ENCODE peak calls at places on chromosomes 2 and 18, in nine cellular contexts. One of them, this sample, is unnamed.

GRCh38 chr18:62587689-62588088 is 64.9 kb downstream of the ZCCHC2 start:
- DNase-seq in heart left ventricle: no peak
- DNase-seq in heart right ventricle: no peak
- DNase-seq in ovary: no peak
- DNase-seq in fibroblast of pulmonary artery: no peak
- DNase-seq in fibroblast of lung: no peak
- DNase-seq in astrocyte of the cerebellum: no peak
- DNase-seq in fibroblast of the aortic adventitia: no peak
- DNase-seq in Calu3: no peak
- DNase-seq in this sample: no peak

GRCh38 chr18:9708057-9708881 is at the start of gene RAB31:
- DNase-seq in heart left ventricle: peak
- DNase-seq in heart right ventricle: peak
- DNase-seq in ovary: peak
- DNase-seq in fibroblast of pulmonary artery: peak
- DNase-seq in fibroblast of lung: peak
- DNase-seq in astrocyte of the cerebellum: no peak
- DNase-seq in fibroblast of the aortic adventitia: peak
- DNase-seq in Calu3: peak
- DNase-seq in this sample: peak

GRCh38 chr2:238019962-238020361 is 40.8 kb upstream of the SCLY start:
- DNase-seq in heart left ventricle: no peak
- DNase-seq in heart right ventricle: no peak
- DNase-seq in ovary: no peak
- DNase-seq in fibroblast of pulmonary artery: no peak
- DNase-seq in fibroblast of lung: no peak
- DNase-seq in astrocyte of the cerebellum: no peak
- DNase-seq in fibroblast of the aortic adventitia: no peak
- DNase-seq in Calu3: no peak
- DNase-seq in this sample: no peak

GRCh38 chr18:42508683-42509347 is 553.8 kb downstream of the PIK3C3 start:
- DNase-seq in heart left ventricle: no peak
- DNase-seq in heart right ventricle: no peak
- DNase-seq in ovary: no peak
- DNase-seq in fibroblast of pulmonary artery: no peak
- DNase-seq in fibroblast of lung: no peak
- DNase-seq in astrocyte of the cerebellum: no peak
- DNase-seq in fibroblast of the aortic adventitia: no peak
- DNase-seq in Calu3: no peak
- DNase-seq in this sample: no peak

GRCh38 chr2:73640537-73640936 is 1.7 kb downstream of the NAT8 start:
- DNase-seq in heart left ventricle: no peak
- DNase-seq in heart right ventricle: no peak
- DNase-seq in ovary: no peak
- DNase-seq in fibroblast of pulmonary artery: peak
- DNase-seq in fibroblast of lung: peak
- DNase-seq in astrocyte of the cerebellum: no peak
- DNase-seq in fibroblast of the aortic adventitia: no peak
- DNase-seq in Calu3: no peak
- DNase-seq in this sample: no peak

GRCh38 chr2:68767031-68767961 is 32.7 kb downstream of the ARHGAP25 start:
- DNase-seq in heart left ventricle: no peak
- DNase-seq in heart right ventricle: no peak
- DNase-seq in ovary: no peak
- DNase-seq in fibroblast of pulmonary artery: no peak
- DNase-seq in fibroblast of lung: no peak
- DNase-seq in astrocyte of the cerebellum: no peak
- DNase-seq in fibroblast of the aortic adventitia: no peak
- DNase-seq in Calu3: no peak
- DNase-seq in this sample: no peak

GRCh38 chr2:38863061-38863695 is 12.6 kb downstream of the DHX57 start:
- DNase-seq in heart left ventricle: no peak
- DNase-seq in heart right ventricle: no peak
- DNase-seq in ovary: no peak
- DNase-seq in fibroblast of pulmonary artery: no peak
- DNase-seq in fibroblast of lung: no peak
- DNase-seq in astrocyte of the cerebellum: no peak
- DNase-seq in fibroblast of the aortic adventitia: no peak
- DNase-seq in Calu3: no peak
- DNase-seq in this sample: no peak

GRCh38 chr2:67782443-67782842 is 280.4 kb downstream of the C1D start:
- DNase-seq in heart left ventricle: peak
- DNase-seq in heart right ventricle: peak
- DNase-seq in ovary: no peak
- DNase-seq in fibroblast of pulmonary artery: peak
- DNase-seq in fibroblast of lung: peak
- DNase-seq in astrocyte of the cerebellum: no peak
- DNase-seq in fibroblast of the aortic adventitia: peak
- DNase-seq in Calu3: no peak
- DNase-seq in this sample: no peak

GRCh38 chr2:120525056-120526046 is 179.4 kb downstream of the INHBB start:
- DNase-seq in heart left ventricle: no peak
- DNase-seq in heart right ventricle: peak
- DNase-seq in ovary: no peak
- DNase-seq in fibroblast of pulmonary artery: no peak
- DNase-seq in fibroblast of lung: no peak
- DNase-seq in astrocyte of the cerebellum: no peak
- DNase-seq in fibroblast of the aortic adventitia: no peak
- DNase-seq in Calu3: no peak
- DNase-seq in this sample: peak

GRCh38 chr18:32438173-32438572 is 32.5 kb downstream of the GAREM1 start:
- DNase-seq in heart left ventricle: peak
- DNase-seq in heart right ventricle: peak
- DNase-seq in ovary: no peak
- DNase-seq in fibroblast of pulmonary artery: no peak
- DNase-seq in fibroblast of lung: no peak
- DNase-seq in astrocyte of the cerebellum: no peak
- DNase-seq in fibroblast of the aortic adventitia: no peak
- DNase-seq in Calu3: no peak
- DNase-seq in this sample: no peak

GRCh38 chr2:71071681-71072398 is 3.4 kb downstream of the NAGK start:
- DNase-seq in heart left ventricle: no peak
- DNase-seq in heart right ventricle: peak
- DNase-seq in ovary: no peak
- DNase-seq in fibroblast of pulmonary artery: no peak
- DNase-seq in fibroblast of lung: no peak
- DNase-seq in astrocyte of the cerebellum: no peak
- DNase-seq in fibroblast of the aortic adventitia: no peak
- DNase-seq in Calu3: no peak
- DNase-seq in this sample: no peak

GRCh38 chr18:79604913-79605235 is 74.7 kb upstream of the CTDP1 start:
- DNase-seq in heart left ventricle: no peak
- DNase-seq in heart right ventricle: no peak
- DNase-seq in ovary: peak
- DNase-seq in fibroblast of pulmonary artery: no peak
- DNase-seq in fibroblast of lung: no peak
- DNase-seq in astrocyte of the cerebellum: no peak
- DNase-seq in fibroblast of the aortic adventitia: no peak
- DNase-seq in Calu3: no peak
- DNase-seq in this sample: no peak

GRCh38 chr18:25233582-25234362 is 118.2 kb downstream of the ZNF521 start:
- DNase-seq in heart left ventricle: no peak
- DNase-seq in heart right ventricle: no peak
- DNase-seq in ovary: no peak
- DNase-seq in fibroblast of pulmonary artery: peak
- DNase-seq in fibroblast of lung: peak
- DNase-seq in astrocyte of the cerebellum: no peak
- DNase-seq in fibroblast of the aortic adventitia: peak
- DNase-seq in Calu3: no peak
- DNase-seq in this sample: no peak

GRCh38 chr2:150041721-150042450 is 445.6 kb downstream of the RND3 start:
- DNase-seq in heart left ventricle: no peak
- DNase-seq in heart right ventricle: no peak
- DNase-seq in ovary: no peak
- DNase-seq in fibroblast of pulmonary artery: peak
- DNase-seq in fibroblast of lung: peak
- DNase-seq in astrocyte of the cerebellum: no peak
- DNase-seq in fibroblast of the aortic adventitia: peak
- DNase-seq in Calu3: no peak
- DNase-seq in this sample: no peak

GRCh38 chr2:28610583-28611201 is 114.8 kb downstream of the PLB1 start:
- DNase-seq in heart left ventricle: no peak
- DNase-seq in heart right ventricle: no peak
- DNase-seq in ovary: no peak
- DNase-seq in fibroblast of pulmonary artery: peak
- DNase-seq in fibroblast of lung: peak
- DNase-seq in astrocyte of the cerebellum: peak
- DNase-seq in fibroblast of the aortic adventitia: peak
- DNase-seq in Calu3: peak
- DNase-seq in this sample: peak

DNA sequence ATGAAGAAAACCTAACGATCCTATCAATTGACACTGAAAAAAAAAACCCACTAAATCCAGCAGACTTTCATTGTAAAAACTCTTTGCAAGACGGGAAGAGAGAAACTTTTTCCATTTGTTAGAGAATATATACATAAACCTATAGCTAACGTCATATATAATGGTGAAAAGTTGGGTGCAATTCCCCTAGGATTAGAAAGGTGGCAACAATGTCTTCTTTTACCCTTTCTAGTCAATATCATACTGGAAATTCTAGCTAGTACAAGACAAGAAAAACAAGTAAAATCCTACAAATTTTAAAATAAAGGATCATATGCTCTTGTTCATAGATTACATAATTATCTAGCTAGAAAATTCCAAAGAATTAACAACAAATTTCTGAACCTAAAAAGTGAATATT is 1596.5 kb upstream of the LRRTM1 start:
- DNase-seq in heart left ventricle: no peak
- DNase-seq in heart right ventricle: no peak
- DNase-seq in ovary: no peak
- DNase-seq in fibroblast of pulmonary artery: peak
- DNase-seq in fibroblast of lung: peak
- DNase-seq in astrocyte of the cerebellum: no peak
- DNase-seq in fibroblast of the aortic adventitia: no peak
- DNase-seq in Calu3: no peak
- DNase-seq in this sample: peak
- TF ChIP-seq CTCF in heart left ventricle: no peak
- TF ChIP-seq CTCF in heart right ventricle: peak
- TF ChIP-seq CTCF in ovary: no peak
- TF ChIP-seq CTCF in fibroblast of pulmonary artery: peak
- TF ChIP-seq CTCF in fibroblast of lung: no peak
- TF ChIP-seq CTCF in astrocyte of the cerebellum: no peak
- TF ChIP-seq CTCF in fibroblast of the aortic adventitia: no peak
- TF ChIP-seq CTCF in Calu3: no peak
- TF ChIP-seq CTCF in this sample: peak

DNA sequence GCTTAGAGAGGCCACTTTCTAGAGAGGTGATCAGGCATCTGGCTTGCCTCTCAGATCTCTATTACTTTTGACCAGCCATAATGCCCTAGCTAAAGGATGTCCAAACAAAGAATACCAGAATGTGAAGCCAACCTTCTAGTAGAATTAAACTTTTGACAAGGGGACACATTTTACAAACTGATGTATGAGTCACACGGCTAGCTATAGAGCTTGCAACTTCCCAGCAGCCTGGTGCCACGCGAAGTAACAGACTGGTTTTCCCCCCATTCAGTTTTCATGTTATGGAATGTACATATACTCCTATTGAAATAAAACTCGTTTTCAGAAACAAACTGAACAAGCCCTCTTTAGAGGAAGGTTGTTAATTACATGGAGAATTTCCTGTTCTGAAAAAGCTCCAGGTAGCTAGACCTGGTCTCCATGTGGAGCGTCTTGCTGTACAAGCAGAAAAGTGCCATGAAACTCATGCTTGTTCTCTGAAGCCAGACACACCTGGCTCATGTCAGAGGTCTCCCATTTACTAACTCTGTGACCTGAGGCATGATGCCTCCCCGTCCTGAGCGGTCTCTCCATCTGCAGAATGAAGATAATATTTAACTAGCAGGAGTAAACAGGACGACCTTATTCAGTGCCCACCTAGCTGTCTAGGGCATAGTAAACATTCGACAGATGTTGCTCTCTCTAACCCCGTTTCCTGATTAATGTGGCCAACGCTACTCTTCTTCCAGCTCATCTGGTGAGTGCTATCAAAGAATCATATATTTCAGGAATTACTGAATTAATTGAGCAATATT is 81.5 kb upstream of the MAP3K20 start:
- DNase-seq in heart left ventricle: no peak
- DNase-seq in heart right ventricle: no peak
- DNase-seq in ovary: no peak
- DNase-seq in fibroblast of pulmonary artery: no peak
- DNase-seq in fibroblast of lung: no peak
- DNase-seq in astrocyte of the cerebellum: no peak
- DNase-seq in fibroblast of the aortic adventitia: no peak
- DNase-seq in Calu3: no peak
- DNase-seq in this sample: no peak
- TF ChIP-seq CTCF in heart left ventricle: no peak
- TF ChIP-seq CTCF in heart right ventricle: no peak
- TF ChIP-seq CTCF in ovary: no peak
- TF ChIP-seq CTCF in fibroblast of pulmonary artery: no peak
- TF ChIP-seq CTCF in fibroblast of lung: no peak
- TF ChIP-seq CTCF in astrocyte of the cerebellum: no peak
- TF ChIP-seq CTCF in fibroblast of the aortic adventitia: no peak
- TF ChIP-seq CTCF in Calu3: no peak
- TF ChIP-seq CTCF in this sample: no peak

DNA sequence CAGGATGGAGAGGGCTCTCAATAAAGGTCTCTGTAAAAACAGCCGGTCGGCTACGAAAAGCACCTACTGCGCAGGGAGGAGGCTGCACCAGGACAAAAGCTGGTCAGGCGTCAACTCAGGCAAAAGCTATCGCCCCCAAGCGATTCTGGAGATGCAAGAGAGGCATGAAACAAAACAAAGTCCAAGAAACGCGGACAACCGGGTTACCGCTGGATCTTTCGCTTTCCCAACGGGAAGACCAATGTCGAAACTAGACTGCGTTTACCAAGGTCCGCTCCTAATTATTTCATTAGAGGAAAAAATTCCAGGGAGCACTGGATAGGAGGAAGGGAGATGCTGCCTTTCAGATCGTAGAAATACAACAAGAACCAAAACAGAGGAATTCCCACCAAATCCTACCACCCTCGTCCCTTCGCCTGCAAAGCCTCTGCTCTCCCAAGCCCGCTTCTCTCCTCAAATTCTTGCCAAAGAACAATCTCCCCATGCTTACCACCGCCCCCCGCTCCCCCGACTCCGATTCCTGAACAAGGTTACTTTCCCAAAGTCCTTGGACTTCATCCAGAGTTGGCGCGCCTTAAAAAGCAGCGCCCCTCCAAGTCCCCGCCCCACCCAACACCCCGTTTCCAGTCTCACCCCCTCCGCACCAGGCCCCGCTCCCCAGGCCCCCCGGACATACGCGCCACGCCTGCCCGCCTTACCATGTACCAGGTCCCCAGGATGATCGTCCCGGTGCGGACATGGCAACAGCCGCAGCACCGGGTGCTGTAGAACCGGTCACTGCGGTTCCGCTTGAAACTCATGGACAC is 513 bp downstream of the LAPTM4A start:
- DNase-seq in heart left ventricle: peak
- DNase-seq in heart right ventricle: peak
- DNase-seq in ovary: peak
- DNase-seq in fibroblast of pulmonary artery: peak
- DNase-seq in fibroblast of lung: peak
- DNase-seq in astrocyte of the cerebellum: peak
- DNase-seq in fibroblast of the aortic adventitia: peak
- DNase-seq in Calu3: peak
- DNase-seq in this sample: peak
- TF ChIP-seq CTCF in heart left ventricle: no peak
- TF ChIP-seq CTCF in heart right ventricle: peak
- TF ChIP-seq CTCF in ovary: no peak
- TF ChIP-seq CTCF in fibroblast of pulmonary artery: peak
- TF ChIP-seq CTCF in fibroblast of lung: peak
- TF ChIP-seq CTCF in astrocyte of the cerebellum: peak
- TF ChIP-seq CTCF in fibroblast of the aortic adventitia: peak
- TF ChIP-seq CTCF in Calu3: no peak
- TF ChIP-seq CTCF in this sample: no peak

GRCh38 chr18:28637897-28638296 is 461.0 kb upstream of the CDH2 start:
- DNase-seq in heart left ventricle: no peak
- DNase-seq in heart right ventricle: no peak
- DNase-seq in ovary: no peak
- DNase-seq in fibroblast of pulmonary artery: peak
- DNase-seq in fibroblast of lung: no peak
- DNase-seq in astrocyte of the cerebellum: no peak
- DNase-seq in fibroblast of the aortic adventitia: no peak
- DNase-seq in Calu3: no peak
- DNase-seq in this sample: no peak
- TF ChIP-seq CTCF in heart left ventricle: no peak
- TF ChIP-seq CTCF in heart right ventricle: no peak
- TF ChIP-seq CTCF in ovary: no peak
- TF ChIP-seq CTCF in fibroblast of pulmonary artery: no peak
- TF ChIP-seq CTCF in fibroblast of lung: no peak
- TF ChIP-seq CTCF in astrocyte of the cerebellum: no peak
- TF ChIP-seq CTCF in fibroblast of the aortic adventitia: no peak
- TF ChIP-seq CTCF in Calu3: no peak
- TF ChIP-seq CTCF in this sample: peak

This sample was measured in hepatocyte.